ENCODE peak calls at places on chromosomes 7 and 10, in nine cellular contexts. T is neural progenitor cell, K is AG09309, C is A549, D is ovary, V is fibroblast of lung, U is testis, P is fibroblast of mammary gland, R is fibroblast of pulmonary artery. A is an unnamed sample.

GRCh38 chr7:146216371-146217041 is 99.9 kb downstream of the CNTNAP2 start:
- DNase-seq in T (no peak), K (no peak), C (no peak), D (no peak), V (peak; percentile 2), U (no peak), P (no peak), R (no peak), A (no peak)

GRCh38 chr10:13234172-13234571 is at the start of gene UCMA:
- DNase-seq in T (no peak), K (no peak), C (no peak), D (no peak), V (no peak), U (no peak), P (no peak), R (no peak), A (no peak)

GRCh38 chr7:130070900-130071622 is 727 bp downstream of the KLHDC10 start:
- DNase-seq in T (peak; percentile 29), K (no peak), C (peak; percentile 35), D (no peak), V (no peak), U (no peak), P (no peak), R (peak; percentile 32), A (no peak)

GRCh38 chr7:100598425-100598824 is 3.7 kb upstream of the PCOLCE start:
- DNase-seq in T (no peak), K (no peak), C (no peak), D (no peak), V (no peak), U (no peak), P (peak; percentile 35), R (no peak), A (no peak)

GRCh38 chr7:32536585-32536984 is 41.3 kb downstream of the AVL9 start:
- DNase-seq in T (no peak), K (no peak), C (peak; percentile 24), D (no peak), V (peak; percentile 74), U (no peak), P (peak; percentile 83), R (peak; percentile 66), A (peak; percentile 85)

GRCh38 chr7:81573128-81573527 is 196.7 kb downstream of the HGF start:
- DNase-seq in T (no peak), K (no peak), C (no peak), D (no peak), V (no peak), U (no peak), P (no peak), R (no peak), A (no peak)

GRCh38 chr10:75468612-75469011 is 37.2 kb downstream of the LRMDA start:
- DNase-seq in T (no peak), K (no peak), C (no peak), D (peak; percentile 45), V (no peak), U (no peak), P (no peak), R (no peak), A (no peak)

GRCh38 chr10:103795634-103796265 is 59.6 kb downstream of the SH3PXD2A start:
- DNase-seq in T (no peak), K (no peak), C (no peak), D (no peak), V (no peak), U (no peak), P (peak; percentile 53), R (no peak), A (no peak)

GRCh38 chr7:29035044-29035740 is 77.1 kb upstream of the TRIL start:
- DNase-seq in T (no peak), K (peak; percentile 52), C (peak; percentile 28), D (no peak), V (peak; percentile 67), U (no peak), P (peak; percentile 88), R (peak; percentile 79), A (peak; percentile 82)

GRCh38 chr7:121313793-121314676 is 14.8 kb upstream of the WNT16 start:
- DNase-seq in T (no peak), K (peak; percentile 57), C (no peak), D (no peak), V (peak; percentile 73), U (no peak), P (peak; percentile 75), R (peak; percentile 69), A (peak; percentile 32)

GRCh38 chr7:1970895-1971294 is 261.9 kb downstream of the MAD1L1 start:
- DNase-seq in T (no peak), K (no peak), C (no peak), D (no peak), V (no peak), U (no peak), P (no peak), R (no peak), A (no peak)

GRCh38 chr10:16519908-16520861 is 1.5 kb downstream of the C1QL3 start:
- DNase-seq in T (peak; percentile 35), K (no peak), C (no peak), D (no peak), V (no peak), U (no peak), P (no peak), R (no peak), A (no peak)
- H3K4me3 ChIP-seq in T (peak overlapping the region; percentile 82), K (no peak overlapping the region), C (no peak overlapping the region), D (no peak overlapping the region), V (peak overlapping the region; percentile 47), U (no peak overlapping the region), P (no peak overlapping the region), R (no peak overlapping the region), A (peak overlapping the region; percentile 43)

GRCh38 chr10:25978771-25979170 is 44.7 kb downstream of the MYO3A start:
- DNase-seq in T (no peak), K (no peak), C (no peak), D (no peak), V (no peak), U (no peak), P (no peak), R (no peak), A (no peak)

DNA sequence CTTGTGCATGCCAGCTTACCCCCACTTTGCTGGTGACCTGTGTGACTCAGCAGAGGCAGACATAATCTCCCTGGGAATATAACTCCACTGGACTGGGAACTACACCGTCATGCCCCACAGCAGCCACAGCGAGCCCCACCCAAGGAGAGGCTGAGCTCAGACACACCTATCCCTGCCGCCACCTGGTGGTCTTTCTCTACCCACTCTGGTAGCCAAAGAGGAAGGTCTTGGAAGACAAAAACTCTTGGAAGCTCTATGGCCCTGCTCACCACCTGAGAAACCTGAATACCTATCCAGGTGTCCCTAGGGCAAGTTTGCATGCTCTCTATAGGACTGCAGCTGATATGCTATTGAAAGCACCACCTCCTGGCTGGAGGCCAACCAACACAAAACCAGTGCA is 48.1 kb downstream of the MYO3A start:
- DNase-seq in T (no peak), K (no peak), C (no peak), D (no peak), V (no peak), U (no peak), P (no peak), R (no peak), A (no peak)
- TF ChIP-seq CTCF in T (no peak), K (no peak), C (no peak), D (no peak), V (no peak), U (no peak), P (no peak), R (no peak), A (no peak)

GRCh38 chr10:98268694-98269386 is 846 bp upstream of the LOXL4 start:
- DNase-seq in T (peak; percentile 47), K (no peak), C (peak; percentile 36), D (no peak), V (no peak), U (no peak), P (peak; percentile 21), R (peak; percentile 20), A (no peak)

GRCh38 chr10:98266647-98267046 is 1.3 kb downstream of the LOXL4 start:
- DNase-seq in T (no peak), K (no peak), C (no peak), D (no peak), V (no peak), U (peak; percentile 67), P (no peak), R (peak; percentile 11), A (no peak)

GRCh38 chr10:98265403-98266378 is 2.3 kb downstream of the LOXL4 start:
- DNase-seq in T (no peak), K (no peak), C (no peak), D (no peak), V (no peak), U (peak; percentile 93), P (no peak), R (no peak), A (no peak)

GRCh38 chr10:98267894-98268693 is at the start of gene LOXL4:
- DNase-seq in T (peak; percentile 60), K (no peak), C (peak; percentile 32), D (peak; percentile 65), V (peak; percentile 37), U (no peak), P (peak; percentile 39), R (peak; percentile 7), A (no peak)

GRCh38 chr10:98267069-98267893 is 713 bp downstream of the LOXL4 start:
- DNase-seq in T (no peak), K (no peak), C (no peak), D (no peak), V (no peak), U (peak; percentile 50), P (no peak), R (no peak), A (no peak)
- H3K4me3 ChIP-seq in T (peak overlapping the region; percentile 42), K (peak overlapping the region; percentile 48), C (peak overlapping the region; percentile 48), D (peak overlapping the region; percentile 41), V (peak overlapping the region; percentile 67), U (peak overlapping the region; percentile 57), P (peak overlapping the region; percentile 44), R (no peak overlapping the region), A (no peak overlapping the region)

GRCh38 chr10:52874541-52874940 is 102.0 kb upstream of the MBL2 start:
- DNase-seq in T (no peak), K (no peak), C (no peak), D (no peak), V (no peak), U (no peak), P (no peak), R (no peak), A (no peak)

GRCh38 chr10:52879651-52880050 is 107.1 kb upstream of the MBL2 start:
- DNase-seq in T (no peak), K (no peak), C (no peak), D (no peak), V (no peak), U (peak; percentile 43), P (no peak), R (no peak), A (no peak)

GRCh38 chr10:52875341-52875740 is 102.8 kb upstream of the MBL2 start:
- DNase-seq in T (no peak), K (no peak), C (no peak), D (no peak), V (no peak), U (no peak), P (no peak), R (no peak), A (no peak)

GRCh38 chr10:52879181-52879607 is 106.6 kb upstream of the MBL2 start:
- DNase-seq in T (no peak), K (no peak), C (no peak), D (no peak), V (no peak), U (no peak), P (no peak), R (no peak), A (peak; percentile 84)

DNA sequence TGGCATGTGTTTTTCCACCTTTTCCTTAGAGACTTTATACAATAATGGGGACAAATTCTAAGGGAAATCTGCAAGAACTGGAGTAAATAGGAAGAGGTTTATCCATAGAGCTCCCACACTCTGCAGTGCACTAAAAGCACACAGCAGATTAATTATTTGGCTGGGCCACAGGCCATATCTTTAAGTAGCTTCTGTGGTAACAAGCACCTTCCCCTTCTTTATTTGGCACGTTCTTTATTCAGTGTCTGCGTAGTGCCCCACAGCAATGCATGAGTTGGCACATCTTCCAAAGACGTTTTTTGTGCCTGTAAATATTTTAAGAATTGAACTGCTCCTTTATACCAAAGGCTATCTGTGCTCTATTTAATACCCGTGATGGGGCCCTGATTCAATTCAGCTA is 104.9 kb upstream of the MBL2 start:
- DNase-seq in T (no peak), K (no peak), C (no peak), D (no peak), V (no peak), U (no peak), P (no peak), R (no peak), A (no peak)
- TF ChIP-seq CTCF in T (no peak), K (no peak), C (no peak), D (no peak), V (no peak), U (no peak), P (no peak), R (no peak), A (no peak)

A was measured in kidney epithelial cell.